ENCODE peak calls at places on chromosomes 13 and 19, in nine cellular contexts. R, Y, J, B, C, G, V, E and H are unnamed samples.
A peak's percentile ranks its signal among the peaks of the same experiment; 100 is the strongest.

GRCh38 chr19:6161271-6161850 is 25.9 kb downstream of the ACSBG2 start:
- DNase-seq in R (no peak), Y (no peak), J (no peak), B (peak; percentile 6), C (peak; percentile 66), G (no peak), V (peak; percentile 2), E (no peak), H (no peak)

GRCh38 chr13:99314640-99315176 is 7.5 kb upstream of the GPR183 start:
- DNase-seq in R (no peak), Y (no peak), J (no peak), B (peak; percentile 91), C (no peak), G (peak; percentile 51), V (no peak), E (peak; percentile 94), H (peak; percentile 75)

GRCh38 chr19:18735752-18736151 is 52.3 kb downstream of the CRTC1 start:
- DNase-seq in R (no peak), Y (no peak), J (no peak), B (no peak), C (no peak), G (no peak), V (peak; percentile 4), E (no peak), H (no peak)

GRCh38 chr19:38679839-38680238 is 32.4 kb downstream of the ACTN4 start:
- DNase-seq in R (peak; percentile 31), Y (no peak), J (no peak), B (peak; percentile 46), C (peak; percentile 46), G (no peak), V (no peak), E (no peak), H (peak; percentile 58)

GRCh38 chr19:38728752-38729541 is 15.3 kb downstream of the CAPN12 start:
- DNase-seq in R (no peak), Y (no peak), J (no peak), B (no peak), C (no peak), G (no peak), V (no peak), E (no peak), H (no peak)

GRCh38 chr19:7596191-7596937 is 701 bp downstream of the CAMSAP3 start:
- DNase-seq in R (no peak), Y (no peak), J (no peak), B (no peak), C (no peak), G (no peak), V (no peak), E (no peak), H (no peak)

GRCh38 chr19:47381653-47382279 is 32.7 kb downstream of the DHX34 start:
- DNase-seq in R (no peak), Y (no peak), J (no peak), B (no peak), C (peak; percentile 95), G (no peak), V (no peak), E (no peak), H (no peak)

GRCh38 chr19:55697698-55698097 is 22.7 kb downstream of the EPN1 start:
- DNase-seq in R (no peak), Y (no peak), J (no peak), B (no peak), C (no peak), G (no peak), V (no peak), E (no peak), H (no peak)

GRCh38 chr19:31946491-31946890 is 398.9 kb upstream of the ZNF507 start:
- DNase-seq in R (no peak), Y (no peak), J (no peak), B (no peak), C (peak; percentile 6), G (no peak), V (no peak), E (no peak), H (no peak)